ENCODE peak calls at places on chromosomes 4 and X, in five cellular contexts. One of them, this sample, is unnamed.

GRCh38 chr4:84530449-84530848 is 31.4 kb upstream of the NKX6-1 start:
- DNase-seq in heart left ventricle: no peak
- DNase-seq in IMR-90: peak
- DNase-seq in SW 1271: no peak
- DNase-seq in NAMALWA: no peak
- DNase-seq in this sample: no peak

GRCh38 chr4:39823193-39823592 is 125.3 kb downstream of the UBE2K start:
- DNase-seq in heart left ventricle: no peak
- DNase-seq in IMR-90: peak
- DNase-seq in SW 1271: no peak
- DNase-seq in NAMALWA: no peak
- DNase-seq in this sample: no peak

GRCh38 chrX:35919536-35920309 is at the start of gene CFAP47:
- DNase-seq in heart left ventricle: no peak
- DNase-seq in IMR-90: no peak
- DNase-seq in SW 1271: no peak
- DNase-seq in NAMALWA: no peak
- DNase-seq in this sample: peak

GRCh38 chrX:102514536-102514935 is 2.0 kb downstream of the TMSB15A start:
- DNase-seq in heart left ventricle: no peak
- DNase-seq in IMR-90: no peak
- DNase-seq in SW 1271: no peak
- DNase-seq in NAMALWA: no peak
- DNase-seq in this sample: no peak

GRCh38 chr4:107818301-107818910 is 6.3 kb upstream of the SGMS2 start:
- DNase-seq in heart left ventricle: no peak
- DNase-seq in IMR-90: no peak
- DNase-seq in SW 1271: no peak
- DNase-seq in NAMALWA: no peak
- DNase-seq in this sample: no peak

GRCh38 chrX:68018248-68019203 is 414.8 kb downstream of the OPHN1 start:
- DNase-seq in heart left ventricle: no peak
- DNase-seq in IMR-90: peak
- DNase-seq in SW 1271: peak
- DNase-seq in NAMALWA: peak
- DNase-seq in this sample: no peak

GRCh38 chrX:133726211-133726630 is 259.2 kb downstream of the GPC3 start:
- DNase-seq in heart left ventricle: no peak
- DNase-seq in IMR-90: peak
- DNase-seq in SW 1271: peak
- DNase-seq in NAMALWA: no peak
- DNase-seq in this sample: no peak

GRCh38 chr4:158532556-158533231 is 11.0 kb downstream of the RXFP1 start:
- DNase-seq in heart left ventricle: no peak
- DNase-seq in IMR-90: no peak
- DNase-seq in SW 1271: no peak
- DNase-seq in NAMALWA: no peak
- DNase-seq in this sample: no peak

GRCh38 chr4:188767496-188767895 is 628.3 kb downstream of the TRIML1 start:
- DNase-seq in heart left ventricle: no peak
- DNase-seq in IMR-90: peak
- DNase-seq in SW 1271: no peak
- DNase-seq in NAMALWA: no peak
- DNase-seq in this sample: no peak

GRCh38 chr4:134126161-134126560 is 75.4 kb downstream of the PABPC4L start:
- DNase-seq in heart left ventricle: no peak
- DNase-seq in IMR-90: no peak
- DNase-seq in SW 1271: no peak
- DNase-seq in NAMALWA: no peak
- DNase-seq in this sample: no peak

GRCh38 chrX:48896611-48897011 is 957 bp downstream of the TIMM17B start:
- DNase-seq in heart left ventricle: no peak
- DNase-seq in IMR-90: no peak
- DNase-seq in SW 1271: no peak
- DNase-seq in NAMALWA: no peak
- DNase-seq in this sample: peak

GRCh38 chrX:100407784-100408642 is 2.1 kb downstream of the PCDH19 start:
- DNase-seq in heart left ventricle: no peak
- DNase-seq in IMR-90: no peak
- DNase-seq in SW 1271: no peak
- DNase-seq in NAMALWA: no peak
- DNase-seq in this sample: no peak

GRCh38 chr4:3287271-3287971 is 5.4 kb upstream of the RGS12 start:
- DNase-seq in heart left ventricle: no peak
- DNase-seq in IMR-90: no peak
- DNase-seq in SW 1271: no peak
- DNase-seq in NAMALWA: no peak
- DNase-seq in this sample: no peak

GRCh38 chrX:87805829-87806490 is 288.4 kb downstream of the KLHL4 start:
- DNase-seq in heart left ventricle: no peak
- DNase-seq in IMR-90: no peak
- DNase-seq in SW 1271: no peak
- DNase-seq in NAMALWA: no peak
- DNase-seq in this sample: no peak

GRCh38 chrX:6852869-6853268 is 294.6 kb upstream of the STS start:
- DNase-seq in heart left ventricle: no peak
- DNase-seq in IMR-90: no peak
- DNase-seq in SW 1271: no peak
- DNase-seq in NAMALWA: peak
- DNase-seq in this sample: no peak

GRCh38 chr4:8770518-8771257 is 101.0 kb downstream of the HMX1 start:
- DNase-seq in heart left ventricle: peak
- DNase-seq in IMR-90: no peak
- DNase-seq in SW 1271: no peak
- DNase-seq in NAMALWA: no peak
- DNase-seq in this sample: no peak